ENCODE peak calls at places on chromosomes 4 and X, in seven cellular contexts. Y, T, G, I, N, C and D are unnamed samples.

GRCh38 chrX:137362583-137362982 is 203.3 kb upstream of the ZIC3 start:
- DNase-seq in T (no peak), I (no peak), Y (no peak), C (no peak), G (no peak), N (no peak), D (no peak)

GRCh38 chr4:149980941-149981340 is 97.3 kb upstream of the DCLK2 start:
- DNase-seq in I (peak), T (peak), C (no peak), G (peak), N (peak), Y (peak), D (peak)

GRCh38 chr4:120723986-120724385 is 198.5 kb downstream of the PRDM5 start:
- DNase-seq in I (no peak), G (peak), N (no peak), Y (no peak), C (no peak), T (no peak), D (no peak)

GRCh38 chr4:3250956-3251690 is 2.2 kb downstream of the MSANTD1 start:
- DNase-seq in N (no peak), I (no peak), G (no peak), C (no peak), T (no peak), Y (no peak), D (no peak)

GRCh38 chrX:100368167-100368566 is 41.9 kb downstream of the PCDH19 start:
- DNase-seq in G (peak), I (no peak), C (no peak), Y (no peak), N (peak), T (peak), D (no peak)

GRCh38 chr4:90184560-90184959 is 57.4 kb downstream of the CCSER1 start:
- DNase-seq in Y (no peak), T (no peak), N (no peak), I (no peak), G (no peak), C (no peak), D (no peak)

GRCh38 chr4:42547805-42548204 is 109.1 kb downstream of the ATP8A1 start:
- DNase-seq in Y (no peak), C (no peak), N (no peak), T (no peak), I (no peak), G (no peak), D (no peak)

GRCh38 chr4:45094676-45095075 is 368.3 kb upstream of the GNPDA2 start:
- DNase-seq in G (no peak), Y (no peak), T (no peak), C (no peak), N (no peak), I (no peak), D (no peak)

GRCh38 chr4:143406523-143406922 is 69.8 kb downstream of the GAB1 start:
- DNase-seq in C (no peak), T (no peak), G (peak), Y (no peak), I (peak), N (no peak), D (no peak)

GRCh38 chrX:50718791-50719190 is 95.2 kb downstream of the SHROOM4 start:
- DNase-seq in I (no peak), N (no peak), T (no peak), G (no peak), Y (no peak), C (no peak), D (no peak)